ENCODE peak calls at places on chromosomes 4 and X, in ten cellular contexts. One of them, this sample, is unnamed.
A peak's percentile ranks its signal among the peaks of the same experiment; 100 is the strongest.

GRCh38 chr4:49058306-49058705 is 72.2 kb downstream of the CWH43 start:
- DNase-seq in uterus: no peak
- DNase-seq in NCI-H1436: no peak
- DNase-seq in ACHN: no peak
- DNase-seq in stomach: no peak
- DNase-seq in NCI-H2081: no peak
- DNase-seq in activated CD4-positive, alpha-beta T cell treated with anti-CD3 and anti-CD28 coated beads, Interleukin-2, amount 10 ng/mL, durations not matched to agents 7 days and 5 days: no peak
- DNase-seq in activated CD8-positive, alpha-beta T cell treated with anti-CD3 and anti-CD28 coated beads, Interleukin-2, amount 10 ng/mL, durations not matched to agents 7 days and 5 days: no peak
- DNase-seq in sciatic nerve: no peak
- DNase-seq in activated CD8-positive, alpha-beta memory T cell treated with anti-CD3 and anti-CD28 coated beads for 48 hours: no peak
- DNase-seq in this sample: no peak

GRCh38 chrX:17854069-17854468 is 7.0 kb downstream of the RAI2 start:
- DNase-seq in uterus: no peak
- DNase-seq in stomach: no peak
- DNase-seq in NCI-H1436: no peak
- DNase-seq in ACHN: no peak
- DNase-seq in activated CD4-positive, alpha-beta T cell treated with anti-CD3 and anti-CD28 coated beads, Interleukin-2, amount 10 ng/mL, durations not matched to agents 7 days and 5 days: no peak
- DNase-seq in NCI-H2081: no peak
- DNase-seq in activated CD8-positive, alpha-beta T cell treated with anti-CD3 and anti-CD28 coated beads, Interleukin-2, amount 10 ng/mL, durations not matched to agents 7 days and 5 days: no peak
- DNase-seq in sciatic nerve: no peak
- DNase-seq in activated CD8-positive, alpha-beta memory T cell treated with anti-CD3 and anti-CD28 coated beads for 48 hours: no peak
- DNase-seq in this sample: no peak

GRCh38 chrX:38672646-38673045 is 111.3 kb downstream of the TSPAN7 start:
- DNase-seq in activated CD8-positive, alpha-beta T cell treated with anti-CD3 and anti-CD28 coated beads, Interleukin-2, amount 10 ng/mL, durations not matched to agents 7 days and 5 days: no peak
- DNase-seq in NCI-H2081: no peak
- DNase-seq in activated CD4-positive, alpha-beta T cell treated with anti-CD3 and anti-CD28 coated beads, Interleukin-2, amount 10 ng/mL, durations not matched to agents 7 days and 5 days: no peak
- DNase-seq in stomach: no peak
- DNase-seq in sciatic nerve: no peak
- DNase-seq in ACHN: no peak
- DNase-seq in NCI-H1436: no peak
- DNase-seq in uterus: no peak
- DNase-seq in activated CD8-positive, alpha-beta memory T cell treated with anti-CD3 and anti-CD28 coated beads for 48 hours: no peak
- DNase-seq in this sample: no peak

GRCh38 chr4:185562531-185562930 is 27.2 kb upstream of the PDLIM3 start:
- DNase-seq in sciatic nerve: no peak
- DNase-seq in NCI-H1436: no peak
- DNase-seq in activated CD8-positive, alpha-beta T cell treated with anti-CD3 and anti-CD28 coated beads, Interleukin-2, amount 10 ng/mL, durations not matched to agents 7 days and 5 days: no peak
- DNase-seq in stomach: no peak
- DNase-seq in activated CD8-positive, alpha-beta memory T cell treated with anti-CD3 and anti-CD28 coated beads for 48 hours: no peak
- DNase-seq in ACHN: no peak
- DNase-seq in activated CD4-positive, alpha-beta T cell treated with anti-CD3 and anti-CD28 coated beads, Interleukin-2, amount 10 ng/mL, durations not matched to agents 7 days and 5 days: no peak
- DNase-seq in uterus: no peak
- DNase-seq in NCI-H2081: no peak
- DNase-seq in this sample: no peak

GRCh38 chr4:39698424-39699009 is 581 bp downstream of the UBE2K start:
- DNase-seq in activated CD8-positive, alpha-beta T cell treated with anti-CD3 and anti-CD28 coated beads, Interleukin-2, amount 10 ng/mL, durations not matched to agents 7 days and 5 days: no peak
- DNase-seq in sciatic nerve: peak; percentile 73
- DNase-seq in NCI-H2081: peak; percentile 52
- DNase-seq in uterus: peak; percentile 41
- DNase-seq in activated CD4-positive, alpha-beta T cell treated with anti-CD3 and anti-CD28 coated beads, Interleukin-2, amount 10 ng/mL, durations not matched to agents 7 days and 5 days: no peak
- DNase-seq in stomach: peak; percentile 32
- DNase-seq in activated CD8-positive, alpha-beta memory T cell treated with anti-CD3 and anti-CD28 coated beads for 48 hours: peak; percentile 39
- DNase-seq in NCI-H1436: peak; percentile 26
- DNase-seq in ACHN: peak; percentile 31
- DNase-seq in this sample: no peak

GRCh38 chr4:183721207-183722081 is 62.4 kb downstream of the TRAPPC11 start:
- DNase-seq in activated CD8-positive, alpha-beta memory T cell treated with anti-CD3 and anti-CD28 coated beads for 48 hours: no peak
- DNase-seq in stomach: peak; percentile 79
- DNase-seq in activated CD8-positive, alpha-beta T cell treated with anti-CD3 and anti-CD28 coated beads, Interleukin-2, amount 10 ng/mL, durations not matched to agents 7 days and 5 days: peak; percentile 68
- DNase-seq in activated CD4-positive, alpha-beta T cell treated with anti-CD3 and anti-CD28 coated beads, Interleukin-2, amount 10 ng/mL, durations not matched to agents 7 days and 5 days: peak; percentile 44
- DNase-seq in uterus: peak; percentile 39
- DNase-seq in NCI-H2081: no peak
- DNase-seq in ACHN: no peak
- DNase-seq in NCI-H1436: no peak
- DNase-seq in sciatic nerve: peak; percentile 70
- DNase-seq in this sample: no peak

GRCh38 chr4:1363540-1363939 is 16.5 kb downstream of the UVSSA start:
- DNase-seq in uterus: no peak
- DNase-seq in sciatic nerve: no peak
- DNase-seq in activated CD8-positive, alpha-beta T cell treated with anti-CD3 and anti-CD28 coated beads, Interleukin-2, amount 10 ng/mL, durations not matched to agents 7 days and 5 days: no peak
- DNase-seq in activated CD8-positive, alpha-beta memory T cell treated with anti-CD3 and anti-CD28 coated beads for 48 hours: no peak
- DNase-seq in activated CD4-positive, alpha-beta T cell treated with anti-CD3 and anti-CD28 coated beads, Interleukin-2, amount 10 ng/mL, durations not matched to agents 7 days and 5 days: no peak
- DNase-seq in ACHN: no peak
- DNase-seq in NCI-H2081: no peak
- DNase-seq in NCI-H1436: peak; percentile 29
- DNase-seq in stomach: no peak
- DNase-seq in this sample: no peak

GRCh38 chr4:6942238-6942800 is 32.7 kb downstream of the TBC1D14 start:
- DNase-seq in activated CD8-positive, alpha-beta T cell treated with anti-CD3 and anti-CD28 coated beads, Interleukin-2, amount 10 ng/mL, durations not matched to agents 7 days and 5 days: peak; percentile 64
- DNase-seq in NCI-H1436: no peak
- DNase-seq in NCI-H2081: no peak
- DNase-seq in stomach: no peak
- DNase-seq in activated CD4-positive, alpha-beta T cell treated with anti-CD3 and anti-CD28 coated beads, Interleukin-2, amount 10 ng/mL, durations not matched to agents 7 days and 5 days: peak; percentile 62
- DNase-seq in activated CD8-positive, alpha-beta memory T cell treated with anti-CD3 and anti-CD28 coated beads for 48 hours: no peak
- DNase-seq in ACHN: peak; percentile 91
- DNase-seq in sciatic nerve: no peak
- DNase-seq in uterus: peak; percentile 51
- DNase-seq in this sample: peak; percentile 95

This sample was measured in AG04449.